ENCODE peak calls at places on chromosomes 1 and 21, in six cellular contexts. One of them, this sample, is unnamed.

GRCh38 chr1:108009603-108010195 is 44.7 kb upstream of the VAV3 start:
- DNase-seq in PC-3: peak; percentile 80
- DNase-seq in psoas muscle: no peak
- DNase-seq in B cell: no peak
- DNase-seq in pancreas: no peak
- DNase-seq in progenitor cell of endocrine pancreas: no peak
- DNase-seq in this sample: no peak

GRCh38 chr1:205306929-205307566 is 14.5 kb downstream of the NUAK2 start:
- DNase-seq in progenitor cell of endocrine pancreas: no peak
- DNase-seq in B cell: no peak
- DNase-seq in psoas muscle: no peak
- DNase-seq in pancreas: no peak
- DNase-seq in PC-3: no peak
- DNase-seq in this sample: no peak

GRCh38 chr1:212133319-212133718 is 97.8 kb downstream of the DTL start:
- DNase-seq in progenitor cell of endocrine pancreas: no peak
- DNase-seq in PC-3: no peak
- DNase-seq in pancreas: no peak
- DNase-seq in psoas muscle: no peak
- DNase-seq in B cell: no peak
- DNase-seq in this sample: no peak

GRCh38 chr21:44874497-44875331 is 1.2 kb upstream of the PTTG1IP start:
- DNase-seq in pancreas: peak; percentile 92
- DNase-seq in progenitor cell of endocrine pancreas: no peak
- DNase-seq in PC-3: peak; percentile 56
- DNase-seq in psoas muscle: peak; percentile 82
- DNase-seq in B cell: no peak
- DNase-seq in this sample: no peak

GRCh38 chr1:231969078-231969477 is 342.5 kb downstream of the DISC1 start:
- DNase-seq in psoas muscle: no peak
- DNase-seq in PC-3: no peak
- DNase-seq in B cell: no peak
- DNase-seq in pancreas: no peak
- DNase-seq in progenitor cell of endocrine pancreas: no peak
- DNase-seq in this sample: no peak

GRCh38 chr1:194830387-194830786 is 1644.0 kb upstream of the B3GALT2 start:
- DNase-seq in pancreas: no peak
- DNase-seq in PC-3: no peak
- DNase-seq in psoas muscle: no peak
- DNase-seq in B cell: no peak
- DNase-seq in progenitor cell of endocrine pancreas: no peak
- DNase-seq in this sample: no peak

GRCh38 chr21:46094401-46095105 is 3.4 kb upstream of the COL6A2 start:
- DNase-seq in B cell: no peak
- DNase-seq in pancreas: no peak
- DNase-seq in psoas muscle: no peak
- DNase-seq in PC-3: no peak
- DNase-seq in progenitor cell of endocrine pancreas: no peak
- DNase-seq in this sample: no peak

GRCh38 chr21:33549848-33550771 is 7.3 kb downstream of the SON start:
- DNase-seq in progenitor cell of endocrine pancreas: no peak
- DNase-seq in pancreas: peak; percentile 53
- DNase-seq in B cell: no peak
- DNase-seq in psoas muscle: no peak
- DNase-seq in PC-3: no peak
- DNase-seq in this sample: no peak

GRCh38 chr1:70627910-70628309 is 216.8 kb downstream of the CTH start:
- DNase-seq in pancreas: no peak
- DNase-seq in B cell: no peak
- DNase-seq in psoas muscle: no peak
- DNase-seq in progenitor cell of endocrine pancreas: no peak
- DNase-seq in PC-3: no peak
- DNase-seq in this sample: no peak

GRCh38 chr1:92310185-92310597 is 11.3 kb downstream of the RPAP2 start:
- DNase-seq in progenitor cell of endocrine pancreas: no peak
- DNase-seq in B cell: peak; percentile 18
- DNase-seq in psoas muscle: no peak
- DNase-seq in PC-3: peak; percentile 75
- DNase-seq in pancreas: no peak
- DNase-seq in this sample: no peak

GRCh38 chr1:18299441-18300338 is 181.0 kb upstream of the KLHDC7A start:
- DNase-seq in pancreas: no peak
- DNase-seq in psoas muscle: no peak
- DNase-seq in B cell: peak; percentile 60
- DNase-seq in progenitor cell of endocrine pancreas: no peak
- DNase-seq in PC-3: peak; percentile 28
- DNase-seq in this sample: no peak

GRCh38 chr1:187383366-187383765 is 554.6 kb downstream of the PLA2G4A start:
- DNase-seq in B cell: no peak
- DNase-seq in progenitor cell of endocrine pancreas: no peak
- DNase-seq in PC-3: no peak
- DNase-seq in pancreas: no peak
- DNase-seq in psoas muscle: no peak
- DNase-seq in this sample: no peak

GRCh38 chr1:47508900-47509488 is 71.2 kb downstream of the FOXD2 start:
- DNase-seq in psoas muscle: no peak
- DNase-seq in PC-3: no peak
- DNase-seq in pancreas: no peak
- DNase-seq in B cell: no peak
- DNase-seq in progenitor cell of endocrine pancreas: no peak
- DNase-seq in this sample: no peak

GRCh38 chr1:247110627-247111258 is 6.6 kb upstream of the ZNF669 start:
- DNase-seq in B cell: no peak
- DNase-seq in pancreas: peak; percentile 73
- DNase-seq in PC-3: peak; percentile 56
- DNase-seq in psoas muscle: no peak
- DNase-seq in progenitor cell of endocrine pancreas: no peak
- DNase-seq in this sample: no peak

GRCh38 chr1:208432346-208432745 is 188.2 kb upstream of the PLXNA2 start:
- DNase-seq in psoas muscle: no peak
- DNase-seq in progenitor cell of endocrine pancreas: no peak
- DNase-seq in B cell: no peak
- DNase-seq in pancreas: no peak
- DNase-seq in PC-3: no peak
- DNase-seq in this sample: no peak

GRCh38 chr1:247647864-247648263 is 31.7 kb downstream of the OR13G1 start:
- DNase-seq in progenitor cell of endocrine pancreas: no peak
- DNase-seq in pancreas: no peak
- DNase-seq in PC-3: peak; percentile 73
- DNase-seq in psoas muscle: no peak
- DNase-seq in B cell: no peak
- DNase-seq in this sample: no peak

GRCh38 chr21:35041122-35041521 is 8.0 kb downstream of the RUNX1 start:
- DNase-seq in PC-3: no peak
- DNase-seq in progenitor cell of endocrine pancreas: no peak
- DNase-seq in B cell: no peak
- DNase-seq in pancreas: no peak
- DNase-seq in psoas muscle: no peak
- DNase-seq in this sample: no peak

GRCh38 chr1:117793396-117793795 is 136.0 kb downstream of the GDAP2 start:
- DNase-seq in PC-3: no peak
- DNase-seq in B cell: no peak
- DNase-seq in progenitor cell of endocrine pancreas: no peak
- DNase-seq in psoas muscle: no peak
- DNase-seq in pancreas: no peak
- DNase-seq in this sample: no peak

GRCh38 chr1:117796226-117796625 is 133.2 kb downstream of the GDAP2 start:
- DNase-seq in B cell: no peak
- DNase-seq in pancreas: no peak
- DNase-seq in psoas muscle: no peak
- DNase-seq in progenitor cell of endocrine pancreas: no peak
- DNase-seq in PC-3: peak; percentile 33
- DNase-seq in this sample: no peak

GRCh38 chr1:117795792-117796191 is 133.6 kb downstream of the GDAP2 start:
- DNase-seq in pancreas: no peak
- DNase-seq in B cell: no peak
- DNase-seq in progenitor cell of endocrine pancreas: no peak
- DNase-seq in PC-3: no peak
- DNase-seq in psoas muscle: no peak
- DNase-seq in this sample: no peak

GRCh38 chr1:117794073-117794472 is 135.3 kb downstream of the GDAP2 start:
- DNase-seq in pancreas: no peak
- DNase-seq in progenitor cell of endocrine pancreas: no peak
- DNase-seq in psoas muscle: no peak
- DNase-seq in PC-3: no peak
- DNase-seq in B cell: no peak
- DNase-seq in this sample: no peak

DNA sequence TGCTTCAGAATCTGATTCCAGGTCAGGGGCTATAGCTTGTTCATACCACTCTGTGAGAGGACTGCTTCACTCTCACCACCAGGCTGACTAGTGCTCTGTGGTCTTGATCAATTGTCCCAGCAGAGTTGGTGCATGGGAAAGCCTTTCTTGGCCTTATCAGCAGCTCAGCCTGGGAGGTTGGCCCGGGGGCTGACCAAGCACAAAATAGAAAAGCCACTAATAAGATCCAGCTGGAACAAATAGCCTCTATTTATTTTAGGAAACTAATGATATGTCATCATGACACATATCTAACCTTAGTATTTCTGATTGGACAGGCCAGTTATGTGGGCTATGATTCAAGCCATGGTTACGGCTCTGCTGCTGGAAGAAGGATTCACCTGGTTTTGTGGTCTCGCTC is 134.2 kb downstream of the GDAP2 start:
- DNase-seq in psoas muscle: peak; percentile 60
- DNase-seq in PC-3: peak; percentile 96
- DNase-seq in progenitor cell of endocrine pancreas: no peak
- DNase-seq in pancreas: no peak
- DNase-seq in B cell: no peak
- DNase-seq in this sample: peak; percentile 90
- TF ChIP-seq CTCF in psoas muscle: no peak
- TF ChIP-seq CTCF in PC-3: peak; percentile 64
- TF ChIP-seq CTCF in progenitor cell of endocrine pancreas: no peak
- TF ChIP-seq CTCF in pancreas: no peak
- TF ChIP-seq CTCF in B cell: no peak
- TF ChIP-seq CTCF in this sample: peak; percentile 53

GRCh38 chr1:55505326-55505725 is 290.2 kb upstream of the USP24 start:
- DNase-seq in psoas muscle: no peak
- DNase-seq in progenitor cell of endocrine pancreas: no peak
- DNase-seq in B cell: no peak
- DNase-seq in pancreas: no peak
- DNase-seq in PC-3: no peak
- DNase-seq in this sample: no peak

GRCh38 chr1:55500601-55501000 is 285.4 kb upstream of the USP24 start:
- DNase-seq in PC-3: peak; percentile 22
- DNase-seq in progenitor cell of endocrine pancreas: no peak
- DNase-seq in psoas muscle: no peak
- DNase-seq in B cell: no peak
- DNase-seq in pancreas: no peak
- DNase-seq in this sample: no peak

GRCh38 chr1:55506686-55507577 is 291.8 kb upstream of the USP24 start:
- DNase-seq in progenitor cell of endocrine pancreas: no peak
- DNase-seq in PC-3: peak; percentile 96
- DNase-seq in B cell: no peak
- DNase-seq in psoas muscle: no peak
- DNase-seq in pancreas: no peak
- DNase-seq in this sample: peak; percentile 32

GRCh38 chr1:55504306-55504706 is 289.1 kb upstream of the USP24 start:
- DNase-seq in progenitor cell of endocrine pancreas: no peak
- DNase-seq in psoas muscle: no peak
- DNase-seq in pancreas: no peak
- DNase-seq in B cell: no peak
- DNase-seq in PC-3: no peak
- DNase-seq in this sample: no peak

DNA sequence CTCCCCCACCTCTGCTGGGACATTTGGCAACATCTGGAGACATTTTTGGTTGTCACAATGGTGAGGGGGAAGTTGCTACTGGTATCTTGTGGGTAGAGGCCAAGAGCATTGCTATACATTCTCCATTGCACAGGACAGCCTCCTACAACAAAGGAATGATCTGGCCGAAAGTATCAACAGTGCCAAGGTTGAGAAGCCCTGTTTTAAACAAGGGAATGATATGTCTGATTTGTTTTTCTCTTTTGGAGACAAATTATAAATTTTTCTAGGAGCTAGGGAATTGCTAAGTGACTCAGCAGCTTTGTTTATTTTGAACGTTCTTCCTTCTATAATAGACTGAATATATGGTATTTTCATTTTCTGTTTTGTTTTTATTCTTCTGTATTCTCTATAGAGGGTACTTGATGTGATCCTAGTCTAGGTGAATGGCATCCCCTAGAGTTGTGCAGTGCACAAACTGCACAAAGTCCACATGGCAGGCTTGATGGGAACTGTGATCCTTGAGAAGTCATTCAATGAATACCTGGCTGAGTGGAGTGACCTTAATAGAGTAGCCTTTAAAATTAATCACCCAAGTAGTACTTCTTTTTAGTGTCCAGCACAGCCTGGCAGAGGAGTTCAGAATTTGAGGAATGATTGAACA is 288.6 kb upstream of the USP24 start:
- DNase-seq in B cell: no peak
- DNase-seq in PC-3: no peak
- DNase-seq in pancreas: no peak
- DNase-seq in progenitor cell of endocrine pancreas: no peak
- DNase-seq in psoas muscle: no peak
- DNase-seq in this sample: peak; percentile 52
- TF ChIP-seq CTCF in B cell: no peak
- TF ChIP-seq CTCF in PC-3: no peak
- TF ChIP-seq CTCF in pancreas: no peak
- TF ChIP-seq CTCF in progenitor cell of endocrine pancreas: no peak
- TF ChIP-seq CTCF in psoas muscle: no peak
- TF ChIP-seq CTCF in this sample: no peak

GRCh38 chr1:12761781-12762180 is 11.8 kb upstream of the PRAMEF12 start:
- DNase-seq in B cell: no peak
- DNase-seq in progenitor cell of endocrine pancreas: no peak
- DNase-seq in psoas muscle: no peak
- DNase-seq in PC-3: no peak
- DNase-seq in pancreas: no peak
- DNase-seq in this sample: no peak

GRCh38 chr1:12757836-12758235 is 11.8 kb downstream of the CFAP107 start:
- DNase-seq in B cell: no peak
- DNase-seq in progenitor cell of endocrine pancreas: no peak
- DNase-seq in PC-3: no peak
- DNase-seq in psoas muscle: no peak
- DNase-seq in pancreas: no peak
- DNase-seq in this sample: no peak

GRCh38 chr1:12760256-12760795 is 13.2 kb upstream of the PRAMEF12 start:
- DNase-seq in PC-3: no peak
- DNase-seq in pancreas: no peak
- DNase-seq in psoas muscle: no peak
- DNase-seq in progenitor cell of endocrine pancreas: no peak
- DNase-seq in B cell: no peak
- DNase-seq in this sample: no peak

GRCh38 chr1:12754738-12755137 is 8.7 kb downstream of the CFAP107 start:
- DNase-seq in progenitor cell of endocrine pancreas: no peak
- DNase-seq in PC-3: no peak
- DNase-seq in B cell: no peak
- DNase-seq in pancreas: no peak
- DNase-seq in psoas muscle: no peak
- DNase-seq in this sample: no peak

GRCh38 chr1:12756756-12757433 is 10.9 kb downstream of the CFAP107 start:
- DNase-seq in psoas muscle: no peak
- DNase-seq in progenitor cell of endocrine pancreas: no peak
- DNase-seq in PC-3: no peak
- DNase-seq in B cell: no peak
- DNase-seq in pancreas: no peak
- DNase-seq in this sample: no peak
- TF ChIP-seq CTCF in psoas muscle: no peak
- TF ChIP-seq CTCF in progenitor cell of endocrine pancreas: no peak
- TF ChIP-seq CTCF in PC-3: no peak
- TF ChIP-seq CTCF in B cell: no peak
- TF ChIP-seq CTCF in pancreas: no peak
- TF ChIP-seq CTCF in this sample: no peak

GRCh38 chr21:43728467-43729390 is 9.8 kb downstream of the PDXK start:
- DNase-seq in psoas muscle: peak; percentile 96
- DNase-seq in pancreas: peak; percentile 91
- DNase-seq in progenitor cell of endocrine pancreas: peak; percentile 49
- DNase-seq in PC-3: peak; percentile 92
- DNase-seq in B cell: peak; percentile 90
- DNase-seq in this sample: peak; percentile 90
- TF ChIP-seq CTCF in psoas muscle: peak; percentile 21
- TF ChIP-seq CTCF in pancreas: no peak
- TF ChIP-seq CTCF in progenitor cell of endocrine pancreas: peak; percentile 63
- TF ChIP-seq CTCF in PC-3: no peak
- TF ChIP-seq CTCF in B cell: peak; percentile 43
- TF ChIP-seq CTCF in this sample: peak; percentile 10